ENCODE peak calls at places on chromosomes 3 and 15, in eight cellular contexts. R is ACHN; E is stimulated activated CD4-positive, alpha-beta T cell treated with anti-CD3 and anti-CD28 coated beads, Interleukin-2, amount 100 ng/mL, for 48 hours; J is thoracic aorta; G is heart left ventricle; Z is stromal cell of bone marrow; U is mucosa of gallbladder; L is endothelial cell. A is an unnamed sample.

GRCh38 chr3:18559323-18559972 is 134.3 kb upstream of the SATB1 start:
- DNase-seq in G (no peak), Z (no peak), R (peak), E (peak), L (peak), J (no peak), U (peak), A (peak)

GRCh38 chr15:92231461-92231860 is 162.2 kb upstream of the ST8SIA2 start:
- DNase-seq in U (no peak), J (no peak), L (no peak), Z (no peak), G (no peak), R (no peak), E (no peak), A (no peak)

GRCh38 chr3:186648851-186649250 is 8.7 kb downstream of the FETUB start:
- DNase-seq in E (no peak), R (no peak), G (no peak), U (no peak), L (no peak), Z (no peak), J (no peak), A (no peak)

GRCh38 chr3:49316696-49317457 is 23.0 kb downstream of the USP4 start:
- DNase-seq in L (no peak), G (no peak), E (no peak), Z (no peak), J (no peak), U (peak), R (no peak), A (no peak)

GRCh38 chr3:42067324-42067723 is 23.8 kb upstream of the TRAK1 start:
- DNase-seq in Z (peak), R (no peak), G (no peak), U (no peak), J (no peak), L (no peak), E (no peak), A (peak)

GRCh38 chr3:129312021-129312639 is 33.5 kb downstream of the HMCES start:
- DNase-seq in L (no peak), E (no peak), G (no peak), U (no peak), J (no peak), Z (no peak), R (no peak), A (no peak)

GRCh38 chr3:141370065-141370533 is 1.8 kb downstream of the ZBTB38 start:
- DNase-seq in J (peak), R (peak), L (peak), E (peak), Z (peak), U (peak), G (peak), A (peak)

GRCh38 chr15:89845305-89845893 is 30.7 kb upstream of the ANPEP start:
- DNase-seq in Z (peak), G (no peak), L (no peak), U (peak), R (peak), J (no peak), E (no peak), A (peak)

GRCh38 chr3:72571638-72572114 is 276.6 kb downstream of the SHQ1 start:
- DNase-seq in G (no peak), J (no peak), U (no peak), R (no peak), Z (no peak), E (no peak), L (no peak), A (no peak)

GRCh38 chr3:19885468-19885867 is 48.5 kb downstream of the EFHB start:
- DNase-seq in L (peak), U (no peak), J (no peak), R (peak), G (no peak), Z (no peak), E (no peak), A (peak)

GRCh38 chr3:22836131-22836530 is 367.0 kb upstream of the UBE2E2 start:
- DNase-seq in E (no peak), L (no peak), U (no peak), R (no peak), J (no peak), G (no peak), Z (no peak), A (no peak)

GRCh38 chr15:65423977-65424679 is 1.4 kb upstream of the IGDCC4 start:
- DNase-seq in R (no peak), L (no peak), J (no peak), U (no peak), Z (no peak), G (no peak), E (no peak), A (no peak)

GRCh38 chr3:52763466-52763865 is 7.3 kb downstream of the NEK4 start:
- DNase-seq in G (no peak), L (no peak), J (no peak), E (no peak), Z (no peak), U (no peak), R (no peak), A (no peak)

A was measured in hepatocyte.